ENCODE peak calls at places on chromosomes 5 and 9, in ten cellular contexts. W, R, G, L, N, E, K, T, P and D are unnamed samples.

GRCh38 chr5:180802325-180803180 is at the start of gene MGAT1:
- DNase-seq in T (peak), K (peak), E (peak), W (peak), P (peak), R (peak), N (peak), L (peak), G (peak), D (peak)

GRCh38 chr9:91905958-91906585 is 44.0 kb downstream of the ROR2 start:
- DNase-seq in T (peak), K (no peak), G (no peak), R (peak), N (peak), W (no peak), E (peak), P (peak), L (no peak), D (no peak)

GRCh38 chr9:107397076-107398049 is 92.2 kb downstream of the KLF4 start:
- DNase-seq in L (peak), E (no peak), T (no peak), P (no peak), G (no peak), K (peak), R (no peak), N (peak), W (no peak), D (peak)

GRCh38 chr5:10747678-10748622 is 13.1 kb downstream of the DAP start:
- DNase-seq in L (no peak), K (no peak), T (no peak), P (no peak), N (no peak), R (no peak), E (no peak), W (no peak), G (no peak), D (no peak)

GRCh38 chr5:172353271-172353807 is 69.8 kb upstream of the UBTD2 start:
- DNase-seq in T (no peak), L (peak), W (no peak), E (no peak), P (no peak), K (no peak), G (no peak), R (no peak), N (no peak), D (no peak)

GRCh38 chr5:167765341-167765740 is 526.1 kb upstream of the WWC1 start:
- DNase-seq in N (no peak), W (no peak), E (no peak), T (no peak), K (no peak), R (no peak), G (no peak), P (no peak), L (peak), D (no peak)

GRCh38 chr9:114047717-114048116 is 30.4 kb downstream of the AMBP start:
- DNase-seq in T (no peak), N (no peak), R (no peak), P (no peak), K (peak), E (no peak), W (peak), G (no peak), L (peak), D (peak)

GRCh38 chr5:169904059-169904458 is 76.2 kb downstream of the INSYN2B start:
- DNase-seq in W (no peak), R (no peak), T (no peak), P (no peak), L (peak), N (no peak), E (no peak), K (peak), G (no peak), D (no peak)

GRCh38 chr5:10427978-10428377 is 13.7 kb upstream of the ROPN1L start:
- DNase-seq in N (no peak), K (no peak), E (no peak), L (no peak), T (no peak), P (no peak), R (no peak), W (no peak), G (no peak), D (no peak)

GRCh38 chr9:20199111-20199510 is 410.3 kb upstream of the SLC24A2 start:
- DNase-seq in P (no peak), W (no peak), G (no peak), N (no peak), E (no peak), K (no peak), L (no peak), R (no peak), T (no peak), D (no peak)

GRCh38 chr5:134227259-134227658 is 1.4 kb upstream of the PPP2CA start:
- DNase-seq in N (no peak), E (no peak), G (no peak), R (no peak), P (no peak), T (no peak), K (no peak), W (peak), L (no peak), D (peak)

GRCh38 chr5:171649002-171649401 is 136.6 kb upstream of the SMIM23 start:
- DNase-seq in K (no peak), R (no peak), W (no peak), P (no peak), T (no peak), L (no peak), E (no peak), N (no peak), G (no peak), D (no peak)

GRCh38 chr9:105978822-105979221 is 284.5 kb downstream of the TMEM38B start:
- DNase-seq in E (no peak), P (no peak), R (no peak), L (no peak), G (no peak), K (no peak), W (no peak), T (no peak), N (no peak), D (no peak)

GRCh38 chr5:112703866-112704820 is 33.5 kb upstream of the APC start:
- DNase-seq in E (peak), K (peak), R (no peak), L (peak), T (no peak), N (no peak), W (no peak), P (no peak), G (no peak), D (peak)

GRCh38 chr9:135663451-135663770 is 302 bp downstream of the LCN9 start:
- DNase-seq in G (no peak), R (no peak), K (no peak), P (no peak), L (no peak), E (no peak), W (no peak), N (no peak), T (no peak), D (no peak)

GRCh38 chr5:83927140-83927733 is 206.6 kb upstream of the HAPLN1 start:
- DNase-seq in R (peak), E (peak), P (no peak), N (peak), G (peak), W (peak), L (peak), T (no peak), K (peak), D (peak)

GRCh38 chr9:137189297-137190295 is 1.1 kb downstream of the SSNA1 start:
- DNase-seq in E (no peak), G (no peak), T (no peak), L (no peak), W (no peak), P (peak), N (no peak), K (no peak), R (no peak), D (no peak)
- TF ChIP-seq CTCF in E (no peak), G (no peak), T (no peak), L (no peak), W (no peak), P (no peak), N (no peak), K (no peak), R (no peak), D (no peak)

GRCh38 chr5:37494756-37495155 is 115.6 kb downstream of the WDR70 start:
- DNase-seq in K (no peak), L (peak), T (no peak), N (no peak), W (peak), G (no peak), R (no peak), P (no peak), E (no peak), D (peak)

GRCh38 chr5:37492778-37493555 is 113.8 kb downstream of the WDR70 start:
- DNase-seq in W (no peak), K (no peak), G (no peak), N (no peak), R (no peak), T (no peak), E (no peak), L (peak), P (no peak), D (no peak)

GRCh38 chr5:37495668-37496067 is 116.5 kb downstream of the WDR70 start:
- DNase-seq in T (no peak), K (peak), G (no peak), P (no peak), E (no peak), W (peak), N (no peak), R (no peak), L (peak), D (no peak)

GRCh38 chr5:37496902-37497445 is 117.9 kb downstream of the WDR70 start:
- DNase-seq in K (no peak), T (no peak), G (no peak), N (no peak), L (no peak), W (no peak), E (no peak), R (no peak), P (no peak), D (no peak)

GRCh38 chr5:37495210-37495609 is 116.1 kb downstream of the WDR70 start:
- DNase-seq in T (no peak), K (peak), E (no peak), N (no peak), G (no peak), L (peak), W (peak), P (no peak), R (no peak), D (peak)
- TF ChIP-seq CTCF in T (no peak), K (peak), E (no peak), N (no peak), G (no peak), L (peak), W (peak), P (no peak), R (no peak), D (no peak)

GRCh38 chr5:40359854-40360253 is 319.9 kb upstream of the PTGER4 start:
- DNase-seq in P (no peak), L (no peak), E (no peak), G (no peak), K (no peak), T (no peak), N (no peak), R (no peak), W (no peak), D (no peak)
- TF ChIP-seq CTCF in P (no peak), L (no peak), E (no peak), G (no peak), K (no peak), T (no peak), N (no peak), R (no peak), W (no peak), D (no peak)

GRCh38 chr5:178895615-178896571 is at the start of gene ZFP2:
- DNase-seq in R (no peak), G (peak), L (peak), W (peak), N (no peak), K (peak), E (no peak), P (peak), T (peak), D (peak)

GRCh38 chr5:178902849-178903248 is 7.1 kb downstream of the ZFP2 start:
- DNase-seq in K (no peak), E (no peak), N (no peak), L (peak), T (no peak), G (no peak), W (no peak), P (no peak), R (no peak), D (peak)

GRCh38 chr5:178899289-178899688 is 3.6 kb downstream of the ZFP2 start:
- DNase-seq in R (no peak), P (no peak), E (no peak), T (no peak), K (no peak), N (no peak), W (no peak), L (no peak), G (no peak), D (no peak)
- TF ChIP-seq CTCF in R (no peak), P (no peak), E (no peak), T (no peak), K (no peak), N (no peak), W (no peak), L (no peak), G (no peak), D (no peak)